ENCODE peak calls at places on chromosome 6, in six cellular contexts. B, X, W, Z, E and A are unnamed samples.

GRCh38 chr6:3304500-3305215 is 45.9 kb downstream of the PSMG4 start:
- DNase-seq in W (no peak), B (no peak), X (no peak), Z (no peak), E (no peak), A (no peak)

GRCh38 chr6:87730310-87730709 is 28.3 kb upstream of the AKIRIN2 start:
- DNase-seq in X (no peak), Z (no peak), B (no peak), E (no peak), W (no peak), A (no peak)

GRCh38 chr6:109991307-109992101 is 13.4 kb downstream of the GPR6 start:
- DNase-seq in E (no peak), B (no peak), W (no peak), Z (no peak), X (no peak), A (no peak)

GRCh38 chr6:169190970-169191369 is 62.7 kb downstream of the THBS2 start:
- DNase-seq in X (no peak), Z (no peak), W (no peak), E (no peak), B (no peak), A (no peak)

GRCh38 chr6:159213401-159213800 is 44.2 kb downstream of the FNDC1 start:
- DNase-seq in B (no peak), X (no peak), E (no peak), Z (no peak), W (no peak), A (no peak)

GRCh38 chr6:125154184-125155135 is 887 bp downstream of the TPD52L1 start:
- DNase-seq in W (peak), Z (peak), E (peak), B (peak), X (no peak), A (no peak)

GRCh38 chr6:107941627-107942026 is 16.4 kb downstream of the SEC63 start:
- DNase-seq in E (no peak), B (no peak), Z (no peak), X (no peak), W (no peak), A (no peak)

GRCh38 chr6:28137458-28138020 is 4.1 kb upstream of the ZKSCAN8 start:
- DNase-seq in B (no peak), Z (no peak), W (peak), X (no peak), E (peak), A (peak)

GRCh38 chr6:15386110-15386755 is 140.4 kb downstream of the JARID2 start:
- DNase-seq in E (no peak), W (no peak), Z (no peak), B (no peak), X (no peak), A (no peak)

GRCh38 chr6:12291785-12292604 is 1.8 kb downstream of the EDN1 start:
- DNase-seq in B (no peak), Z (no peak), W (peak), E (no peak), X (no peak), A (no peak)

GRCh38 chr6:179340-179950 is 112.8 kb upstream of the DUSP22 start:
- DNase-seq in X (no peak), W (no peak), Z (no peak), E (no peak), B (no peak), A (no peak)

GRCh38 chr6:23316131-23316530 is 746.8 kb downstream of the HDGFL1 start:
- DNase-seq in W (no peak), E (no peak), X (no peak), B (no peak), Z (no peak), A (no peak)

GRCh38 chr6:146543211-146543939 is at the start of gene RAB32:
- DNase-seq in X (no peak), Z (peak), E (peak), B (peak), W (peak), A (no peak)

GRCh38 chr6:33632603-33633039 is 11.5 kb downstream of the ITPR3 start:
- DNase-seq in Z (peak), X (peak), E (peak), B (no peak), W (peak), A (peak)

GRCh38 chr6:71045296-71045695 is 88.4 kb upstream of the B3GAT2 start:
- DNase-seq in E (no peak), W (no peak), B (no peak), X (no peak), Z (no peak), A (no peak)

GRCh38 chr6:127352519-127352918 is 9.1 kb upstream of the ECHDC1 start:
- DNase-seq in W (no peak), Z (no peak), B (no peak), X (no peak), E (no peak), A (no peak)

GRCh38 chr6:113837170-113837569 is 20.0 kb upstream of the MARCKS start:
- DNase-seq in W (no peak), B (no peak), X (no peak), Z (no peak), E (no peak), A (no peak)

GRCh38 chr6:158765509-158766068 is 53.6 kb downstream of the EZR start:
- DNase-seq in W (no peak), E (no peak), B (no peak), Z (no peak), X (no peak), A (no peak)